ENCODE peak calls at places on chromosomes 16 and 17, in six cellular contexts. C is tibial nerve, S is left ventricle myocardium inferior, Y is upper lobe of right lung, F is HL-60, N is ovary. T is an unnamed sample.

GRCh38 chr17:28747801-28748750 is 4.3 kb downstream of the TRAF4 start:
- DNase-seq in C (no peak), S (no peak), Y (no peak), F (no peak), N (peak; percentile 37), T (no peak)

GRCh38 chr16:28982949-28983348 is 1.9 kb upstream of the LAT start:
- DNase-seq in C (no peak), S (no peak), Y (no peak), F (no peak), N (no peak), T (no peak)

GRCh38 chr17:79911430-79912399 is 72.5 kb upstream of the CBX4 start:
- DNase-seq in C (no peak), S (no peak), Y (no peak), F (no peak), N (no peak), T (no peak)

GRCh38 chr16:29023279-29024278 is 38.7 kb downstream of the LAT start:
- DNase-seq in C (no peak), S (no peak), Y (peak; percentile 44), F (no peak), N (no peak), T (no peak)

GRCh38 chr17:73657473-73658116 is 13.3 kb upstream of the SDK2 start:
- DNase-seq in C (peak; percentile 28), S (peak; percentile 52), Y (peak; percentile 77), F (no peak), N (peak; percentile 40), T (no peak)

GRCh38 chr17:9204623-9205329 is 183.5 kb downstream of the NTN1 start:
- DNase-seq in C (no peak), S (no peak), Y (no peak), F (no peak), N (no peak), T (no peak)

GRCh38 chr16:48591976-48592375 is 18.0 kb downstream of the N4BP1 start:
- DNase-seq in C (no peak), S (no peak), Y (no peak), F (no peak), N (no peak), T (no peak)

GRCh38 chr17:41962768-41963434 is 3.7 kb upstream of the CNP start:
- DNase-seq in C (peak; percentile 82), S (peak; percentile 79), Y (peak; percentile 82), F (peak; percentile 39), N (peak; percentile 88), T (peak; percentile 23)

GRCh38 chr16:7547736-7548135 is 215.1 kb downstream of the RBFOX1 start:
- DNase-seq in C (no peak), S (no peak), Y (no peak), F (no peak), N (no peak), T (no peak)

GRCh38 chr16:3050487-3050886 is 4.1 kb downstream of the MMP25 start:
- DNase-seq in C (no peak), S (no peak), Y (no peak), F (no peak), N (no peak), T (no peak)

GRCh38 chr17:19013226-19013625 is 8.7 kb upstream of the FAM83G start:
- DNase-seq in C (no peak), S (no peak), Y (no peak), F (no peak), N (no peak), T (no peak)

GRCh38 chr17:42843358-42843934 is 934 bp upstream of the AOC2 start:
- DNase-seq in C (peak; percentile 43), S (no peak), Y (no peak), F (no peak), N (no peak), T (peak; percentile 43)

GRCh38 chr16:12667909-12668308 is 135.8 kb downstream of the CPPED1 start:
- DNase-seq in C (no peak), S (no peak), Y (no peak), F (no peak), N (no peak), T (no peak)

GRCh38 chr16:24717411-24717810 is 12.0 kb upstream of the TNRC6A start:
- DNase-seq in C (peak; percentile 67), S (no peak), Y (no peak), F (no peak), N (no peak), T (no peak)

GRCh38 chr17:62966426-62967110 is 533 bp downstream of the TANC2 start:
- DNase-seq in C (peak; percentile 19), S (peak; percentile 64), Y (peak; percentile 75), F (peak; percentile 27), N (peak; percentile 83), T (no peak)

GRCh38 chr16:69119536-69119935 is 12.9 kb downstream of the CHTF8 start:
- DNase-seq in C (no peak), S (no peak), Y (peak; percentile 52), F (no peak), N (peak; percentile 26), T (no peak)

GRCh38 chr16:48385272-48385953 is at the start of gene SIAH1:
- DNase-seq in C (peak; percentile 77), S (peak; percentile 87), Y (peak; percentile 92), F (peak; percentile 71), N (peak; percentile 94), T (peak; percentile 49)

GRCh38 chr16:29811170-29811895 is 660 bp upstream of the PRRT2 start:
- DNase-seq in C (peak; percentile 90), S (peak; percentile 97), Y (peak; percentile 97), F (peak; percentile 56), N (peak; percentile 96), T (peak; percentile 94)

GRCh38 chr17:27616414-27616813 is 14.6 kb upstream of the LGALS9 start:
- DNase-seq in C (no peak), S (no peak), Y (no peak), F (no peak), N (no peak), T (no peak)

DNA sequence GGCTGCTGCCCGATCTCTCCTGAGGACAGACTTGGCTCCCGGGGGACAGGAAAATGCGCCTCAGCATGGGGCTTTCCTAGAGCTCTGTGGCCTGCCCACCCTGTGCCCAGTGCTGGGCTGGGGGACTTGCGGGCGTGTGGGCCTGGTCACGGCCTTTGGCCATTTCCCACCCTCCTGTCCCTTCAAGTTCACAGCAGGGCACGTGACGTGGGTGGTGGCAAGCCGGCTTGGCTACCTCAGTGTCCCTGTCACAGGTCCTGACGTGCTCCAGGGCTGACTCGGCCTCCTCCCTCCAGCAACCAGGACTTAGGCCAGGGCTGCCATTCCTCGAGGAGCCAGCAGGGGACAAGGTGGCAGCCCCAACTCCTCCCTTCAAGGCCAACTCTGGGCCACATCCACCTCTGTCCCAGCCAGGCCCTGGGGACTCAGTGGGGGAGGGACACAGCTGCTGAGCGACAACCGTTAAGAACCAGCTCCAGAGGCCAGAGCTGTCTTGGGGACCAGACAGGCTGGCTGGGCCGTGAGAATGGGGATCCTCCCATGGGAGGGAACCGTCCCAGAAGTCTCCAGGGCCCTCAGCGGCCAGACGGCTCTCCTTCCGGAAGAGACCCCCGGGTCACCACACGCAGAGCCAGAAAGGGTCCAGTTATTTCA is 981 bp upstream of the UNC13D start:
- DNase-seq in C (peak; percentile 66), S (peak; percentile 83), Y (peak; percentile 93), F (peak; percentile 96), N (peak; percentile 63), T (no peak)
- TF ChIP-seq CTCF in C (peak; percentile 73), S (peak; percentile 86), Y (peak; percentile 83), F (peak; percentile 95), N (peak; percentile 55), T (peak; percentile 60)

GRCh38 chr17:64157669-64158180 is 27.8 kb upstream of the ERN1 start:
- DNase-seq in C (no peak), S (no peak), Y (no peak), F (no peak), N (no peak), T (no peak)
- TF ChIP-seq CTCF in C (no peak), S (no peak), Y (no peak), F (no peak), N (no peak), T (no peak)

DNA sequence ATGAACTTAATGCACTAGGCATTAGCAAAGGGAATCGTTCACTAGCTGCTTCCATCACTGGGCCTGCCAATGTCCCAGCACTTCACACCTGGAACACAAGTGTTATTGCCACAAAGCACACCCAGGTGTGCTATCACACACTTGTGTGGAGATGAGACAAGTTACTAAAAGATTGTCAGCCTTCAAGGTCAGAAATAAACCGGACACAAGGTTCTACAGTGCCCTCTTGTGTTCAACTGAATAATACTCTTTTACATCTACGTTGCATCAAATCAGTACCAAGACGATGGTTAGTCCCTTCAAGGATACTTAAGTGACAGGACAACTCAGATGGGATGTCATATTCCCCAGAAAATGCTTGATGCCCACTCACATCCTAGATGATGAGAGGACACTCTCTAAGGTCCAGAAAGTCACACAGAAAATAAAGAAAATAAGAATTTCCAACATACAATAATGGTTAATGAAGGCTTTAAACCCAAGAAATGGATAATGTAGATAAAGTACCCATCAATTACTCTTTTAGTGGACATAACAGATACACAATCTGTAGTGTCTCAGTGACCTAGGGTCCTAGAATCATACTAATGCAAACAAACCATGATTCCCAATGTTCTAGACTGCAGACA is 16.4 kb upstream of the GLG1 start:
- DNase-seq in C (peak; percentile 6), S (no peak), Y (no peak), F (no peak), N (no peak), T (no peak)
- TF ChIP-seq CTCF in C (peak; percentile 51), S (peak; percentile 74), Y (peak; percentile 66), F (peak; percentile 53), N (peak; percentile 33), T (peak; percentile 55)

GRCh38 chr16:1884155-1884760 is 12.3 kb upstream of the MEIOB start:
- DNase-seq in C (no peak), S (no peak), Y (no peak), F (peak; percentile 74), N (no peak), T (no peak)
- TF ChIP-seq CTCF in C (no peak), S (peak; percentile 13), Y (no peak), F (peak; percentile 36), N (no peak), T (no peak)

DNA sequence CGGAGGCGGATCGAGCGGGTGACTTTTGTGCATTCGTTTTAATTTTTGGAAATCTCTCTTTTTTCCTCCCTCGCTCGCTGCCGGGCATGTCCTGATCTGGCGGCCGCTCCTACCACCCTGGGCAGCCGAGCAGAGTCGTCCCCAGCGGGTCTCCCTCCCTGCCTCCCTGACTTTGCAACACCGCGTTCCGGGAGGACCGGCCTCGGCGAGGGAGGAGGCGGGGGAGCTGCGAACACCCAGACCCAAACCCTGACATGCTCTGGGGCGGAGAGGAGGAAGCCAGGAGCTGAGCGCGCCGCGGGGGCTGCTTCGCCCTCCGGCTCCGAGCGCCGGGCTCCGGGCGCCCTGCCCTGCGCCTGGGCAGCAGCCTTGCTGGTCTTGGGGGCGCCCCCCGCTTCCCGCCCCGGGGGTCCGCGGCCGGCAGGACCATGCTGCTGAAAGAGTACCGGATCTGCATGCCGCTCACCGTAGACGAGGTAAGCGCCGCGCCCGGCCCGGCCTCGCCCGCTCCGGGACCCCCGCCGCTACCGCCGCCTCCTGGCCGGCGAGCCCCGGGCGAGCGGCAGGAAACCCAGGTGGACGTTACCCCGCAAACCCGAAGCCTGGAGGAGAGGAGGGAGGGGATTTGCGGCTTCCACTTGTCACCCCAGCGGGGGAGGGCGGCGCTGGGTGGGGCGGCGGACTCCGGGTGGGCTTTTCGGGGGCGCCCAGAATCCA is 804 bp downstream of the PITPNC1 start:
- DNase-seq in C (no peak), S (peak; percentile 60), Y (peak; percentile 83), F (no peak), N (peak; percentile 74), T (no peak)
- TF ChIP-seq CTCF in C (no peak), S (peak; percentile 29), Y (peak; percentile 28), F (no peak), N (peak; percentile 46), T (peak; percentile 26)

DNA sequence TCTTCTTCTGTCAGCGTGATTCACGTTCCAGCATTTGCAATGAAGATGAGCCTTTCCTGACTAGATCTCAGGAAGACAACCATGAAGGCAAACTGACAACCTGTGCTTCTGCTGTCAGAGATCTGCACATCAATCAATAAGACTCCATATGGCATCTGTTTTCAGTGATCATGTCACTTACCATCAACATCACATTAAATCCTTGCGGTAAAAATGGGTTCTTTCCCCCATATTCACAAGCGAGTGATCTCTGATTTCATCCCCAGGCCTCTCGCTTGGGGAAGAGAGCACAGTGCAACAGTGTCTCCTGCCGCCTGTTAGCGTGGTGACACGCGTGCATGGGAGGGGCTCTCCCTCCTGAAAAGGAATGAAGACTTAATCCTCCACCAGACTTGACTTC is 11.1 kb downstream of the NACA2 start:
- DNase-seq in C (no peak), S (no peak), Y (no peak), F (no peak), N (no peak), T (no peak)
- TF ChIP-seq CTCF in C (no peak), S (no peak), Y (no peak), F (no peak), N (no peak), T (peak; percentile 16)

T was measured in AG09319.